ENCODE peak calls at places on chromosomes 11 and 22, in six cellular contexts. E, M, W, V, F and C are unnamed samples.

GRCh38 chr22:24505337-24505736 is 10.2 kb downstream of the UPB1 start:
- DNase-seq in E (no peak), V (no peak), F (no peak), W (no peak), M (no peak), C (no peak)

GRCh38 chr11:62664405-62665074 is 470 bp downstream of the C11orf98 start:
- DNase-seq in E (peak; percentile 72), W (peak; percentile 64), F (peak; percentile 36), M (no peak), V (peak; percentile 57), C (no peak)

GRCh38 chr11:69269388-69269787 is 24.6 kb upstream of the MYEOV start:
- DNase-seq in M (no peak), E (no peak), V (no peak), F (no peak), W (no peak), C (no peak)

GRCh38 chr11:9565822-9566560 is 7.5 kb upstream of the WEE1 start:
- DNase-seq in V (peak; percentile 100), M (peak; percentile 60), W (peak; percentile 28), F (peak; percentile 37), E (peak; percentile 99), C (peak; percentile 100)

GRCh38 chr22:42797021-42797420 is 60.1 kb downstream of the ARFGAP3 start:
- DNase-seq in V (peak; percentile 33), M (no peak), E (no peak), W (no peak), F (no peak), C (no peak)

GRCh38 chr11:20342347-20343279 is 20.9 kb upstream of the HTATIP2 start:
- DNase-seq in F (no peak), M (peak; percentile 72), W (no peak), V (peak; percentile 22), E (no peak), C (no peak)

GRCh38 chr11:66051371-66051765 is 796 bp upstream of the SF3B2 start:
- DNase-seq in W (peak; percentile 60), F (no peak), M (no peak), E (no peak), V (no peak), C (no peak)

GRCh38 chr11:46299425-46300067 is 22.1 kb downstream of the CREB3L1 start:
- DNase-seq in V (peak; percentile 21), W (no peak), F (no peak), E (peak; percentile 48), M (no peak), C (no peak)

GRCh38 chr11:120612363-120613263 is 101.1 kb downstream of the GRIK4 start:
- DNase-seq in F (no peak), V (peak; percentile 29), E (peak; percentile 49), W (no peak), M (no peak), C (no peak)

GRCh38 chr11:17750013-17750816 is 15.6 kb downstream of the KCNC1 start:
- DNase-seq in F (no peak), W (no peak), E (no peak), V (no peak), M (no peak), C (no peak)

DNA sequence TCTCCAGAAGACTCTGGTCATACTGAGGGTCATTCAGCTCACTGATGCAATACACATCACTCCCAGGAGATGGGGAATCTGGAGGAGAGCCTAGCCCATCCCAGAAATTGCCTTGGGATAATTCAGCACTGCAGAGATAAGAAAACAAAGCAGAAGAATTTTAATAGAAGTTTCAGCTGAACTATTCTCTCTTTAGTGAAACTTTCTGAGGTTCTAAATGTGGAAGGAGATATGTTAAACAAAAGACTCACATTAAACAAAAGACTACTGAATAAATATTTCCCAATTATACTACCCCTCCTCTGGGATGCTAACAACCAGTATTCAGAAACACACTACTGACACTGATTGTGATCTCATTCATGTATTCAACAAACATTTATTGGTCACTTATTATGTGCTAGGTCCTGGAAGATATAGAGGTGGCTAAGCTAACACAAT is 47.8 kb downstream of the C2CD3 start:
- DNase-seq in M (no peak), E (peak; percentile 79), F (no peak), V (peak; percentile 38), W (no peak), C (no peak)
- TF ChIP-seq CTCF in M (no peak), E (no peak), F (no peak), V (no peak), W (no peak), C (peak; percentile 35)

GRCh38 chr11:34438529-34439507 is at the start of gene CAT:
- DNase-seq in F (peak; percentile 99), E (peak; percentile 97), V (peak; percentile 99), M (no peak), W (peak; percentile 99), C (peak; percentile 89)

GRCh38 chr11:34441814-34442213 is 3.1 kb downstream of the CAT start:
- DNase-seq in E (no peak), M (no peak), V (no peak), F (no peak), W (no peak), C (no peak)

GRCh38 chr11:34439521-34440258 is 956 bp downstream of the CAT start:
- DNase-seq in V (no peak), E (no peak), M (no peak), W (peak; percentile 10), F (no peak), C (no peak)

GRCh38 chr11:34433899-34434298 is 4.8 kb upstream of the CAT start:
- DNase-seq in W (no peak), M (no peak), F (no peak), E (no peak), V (no peak), C (no peak)

DNA sequence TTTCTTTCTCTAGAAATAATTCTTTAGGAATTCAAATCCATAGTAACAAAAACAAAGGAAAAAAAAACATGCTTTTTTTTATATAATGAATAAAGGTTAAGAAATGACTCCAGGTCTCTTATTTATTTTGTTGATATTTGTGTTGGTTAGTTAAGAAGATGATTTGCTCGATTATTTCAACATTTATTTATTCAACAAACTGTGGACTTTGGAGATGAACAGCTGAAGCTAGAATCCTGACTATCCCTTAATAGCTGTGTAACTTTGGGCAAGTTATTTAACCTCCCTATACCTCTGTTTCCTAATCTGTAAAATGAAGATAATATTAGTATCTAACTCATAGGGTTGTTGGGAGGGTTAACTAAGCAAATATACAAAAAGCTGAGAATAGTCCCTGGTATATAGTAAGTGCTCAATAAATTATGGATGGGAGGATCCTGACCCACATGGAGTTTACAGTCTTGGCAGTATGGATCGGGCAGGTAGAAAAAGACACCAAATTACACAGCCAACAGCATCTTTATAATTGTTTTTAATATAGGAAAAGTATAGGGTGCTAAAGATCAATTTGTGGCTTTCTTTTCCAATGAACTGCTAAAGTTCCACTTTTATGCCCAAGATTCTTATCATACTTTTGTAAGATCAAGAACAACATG is 1.4 kb upstream of the CAT start:
- DNase-seq in W (no peak), F (no peak), M (no peak), V (no peak), E (no peak), C (no peak)
- H3K4me3 ChIP-seq in W (no peak overlapping the region), F (no peak overlapping the region), M (no peak overlapping the region), V (no peak overlapping the region), E (no peak overlapping the region), C (no peak overlapping the region)

GRCh38 chr11:79228417-79228755 is 212.4 kb downstream of the TENM4 start:
- DNase-seq in W (no peak), E (no peak), M (no peak), V (no peak), F (no peak), C (no peak)

GRCh38 chr11:79227308-79227707 is 213.5 kb downstream of the TENM4 start:
- DNase-seq in W (no peak), E (no peak), M (no peak), V (no peak), F (no peak), C (no peak)

GRCh38 chr11:79229047-79229446 is 211.8 kb downstream of the TENM4 start:
- DNase-seq in W (peak; percentile 38), M (no peak), E (no peak), F (no peak), V (no peak), C (no peak)

GRCh38 chr11:79226136-79226535 is 214.7 kb downstream of the TENM4 start:
- DNase-seq in W (peak; percentile 66), M (no peak), E (no peak), V (no peak), F (no peak), C (no peak)

DNA sequence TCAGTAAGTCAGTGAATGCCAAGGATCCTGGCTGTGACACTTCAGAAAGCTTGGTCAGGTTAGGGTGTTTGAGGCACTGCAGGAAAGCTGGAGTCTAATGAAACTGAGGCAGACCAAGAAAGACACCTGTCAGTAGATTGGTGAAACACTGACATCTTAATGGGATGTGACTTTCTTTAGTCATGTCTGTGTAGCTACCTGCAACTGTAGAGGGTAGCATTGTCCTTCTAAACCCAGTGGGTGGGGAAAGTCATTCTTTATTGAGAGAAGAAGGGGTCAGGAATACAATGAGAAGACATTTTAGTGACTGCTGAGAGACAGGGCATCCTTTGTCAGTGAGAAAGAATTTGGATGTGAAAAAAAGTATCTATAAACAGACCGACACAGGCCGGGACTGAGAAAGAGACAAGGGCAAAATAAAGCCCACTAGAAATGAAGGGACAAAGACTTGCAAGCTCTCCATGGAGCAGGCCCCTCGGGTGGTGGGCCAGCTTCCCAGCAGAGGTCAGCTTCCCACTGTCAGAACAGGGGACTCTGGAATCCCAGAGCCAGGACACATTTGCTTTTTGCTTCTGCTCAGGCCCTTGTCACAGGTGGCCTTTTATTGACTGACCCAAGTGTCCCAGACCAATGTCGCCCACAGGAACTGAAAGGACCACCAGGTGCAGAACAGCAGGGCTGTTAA is 213.0 kb downstream of the TENM4 start:
- DNase-seq in M (no peak), V (no peak), E (no peak), F (no peak), W (no peak), C (no peak)
- TF ChIP-seq CTCF in M (peak; percentile 3), V (peak; percentile 6), E (no peak), F (no peak), W (no peak), C (peak; percentile 2)

GRCh38 chr22:35904332-35904692 is 124.3 kb downstream of the RBFOX2 start:
- DNase-seq in M (no peak), W (no peak), V (no peak), F (no peak), E (no peak), C (no peak)

GRCh38 chr22:35903571-35904331 is 124.9 kb downstream of the RBFOX2 start:
- DNase-seq in E (no peak), M (no peak), V (no peak), F (no peak), W (no peak), C (no peak)

GRCh38 chr22:35904752-35905151 is 123.9 kb downstream of the RBFOX2 start:
- DNase-seq in F (no peak), E (no peak), W (no peak), V (no peak), M (no peak), C (no peak)

GRCh38 chr22:35899736-35900135 is 128.9 kb downstream of the RBFOX2 start:
- DNase-seq in W (no peak), E (no peak), M (no peak), V (no peak), F (no peak), C (no peak)

DNA sequence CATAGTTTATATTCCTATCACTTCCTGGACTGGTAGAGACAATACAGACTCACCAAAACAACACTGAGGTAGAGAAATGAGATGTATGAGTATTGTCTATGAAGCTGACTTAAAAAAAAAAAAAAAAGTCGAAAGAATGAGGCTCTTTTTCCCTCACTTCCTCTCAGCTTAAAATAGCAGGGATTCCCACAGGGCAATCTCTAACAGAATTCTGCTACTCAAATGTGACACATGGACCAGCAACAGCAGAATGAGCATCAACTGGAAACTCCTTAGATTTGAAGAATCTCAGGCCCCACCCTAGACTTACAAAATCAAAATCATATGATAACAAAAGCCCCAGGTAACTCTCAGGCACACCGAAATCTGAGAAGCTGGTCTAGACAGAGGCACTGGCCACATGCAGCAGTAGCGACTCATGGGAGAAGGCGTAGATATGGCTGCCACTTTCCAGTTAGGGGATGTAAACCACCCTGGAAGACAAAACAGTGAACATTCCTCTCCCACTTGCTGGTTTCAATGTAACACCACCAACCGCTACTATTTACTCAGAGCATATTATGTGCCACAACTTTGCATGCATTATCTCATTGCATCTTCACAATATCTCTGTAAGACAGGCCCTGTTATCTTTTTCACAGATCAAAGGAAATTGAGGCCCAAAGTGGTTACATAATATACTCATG is 128.0 kb downstream of the RBFOX2 start:
- DNase-seq in W (no peak), E (peak; percentile 56), V (peak; percentile 27), M (no peak), F (no peak), C (no peak)
- H3K4me3 ChIP-seq in W (no peak overlapping the region), E (no peak overlapping the region), V (no peak overlapping the region), M (no peak overlapping the region), F (no peak overlapping the region), C (no peak overlapping the region)